ENCODE peak calls at places on chromosomes 12 and 14, in six cellular contexts. One of them, this sample, is unnamed. For H3K4me1, the result is how much of the 10 kb centered on the place peaks cover.

GRCh38 chr12:116609236-116609635 is 50.1 kb downstream of the MAP1LC3B2 start:
- DNase-seq in SK-N-SH: no peak
- DNase-seq in GM23248: peak
- DNase-seq in MM.1S: no peak
- DNase-seq in HCT116: no peak
- DNase-seq in neural progenitor cell: no peak
- DNase-seq in this sample: no peak

GRCh38 chr12:39502657-39503056 is 59.7 kb upstream of the KIF21A start:
- DNase-seq in neural progenitor cell: peak
- DNase-seq in SK-N-SH: no peak
- DNase-seq in MM.1S: no peak
- DNase-seq in GM23248: no peak
- DNase-seq in HCT116: no peak
- DNase-seq in this sample: no peak

GRCh38 chr12:69154585-69155363 is 84.6 kb upstream of the CPSF6 start:
- DNase-seq in HCT116: peak
- DNase-seq in MM.1S: peak
- DNase-seq in neural progenitor cell: peak
- DNase-seq in SK-N-SH: peak
- DNase-seq in GM23248: peak
- DNase-seq in this sample: peak

GRCh38 chr12:114666746-114667668 is 17.0 kb downstream of the TBX3 start:
- DNase-seq in GM23248: no peak
- DNase-seq in MM.1S: no peak
- DNase-seq in HCT116: no peak
- DNase-seq in SK-N-SH: no peak
- DNase-seq in neural progenitor cell: peak
- DNase-seq in this sample: peak

GRCh38 chr12:121649819-121650353 is 19.6 kb downstream of the MORN3 start:
- DNase-seq in MM.1S: no peak
- DNase-seq in HCT116: no peak
- DNase-seq in SK-N-SH: no peak
- DNase-seq in GM23248: no peak
- DNase-seq in neural progenitor cell: no peak
- DNase-seq in this sample: no peak

GRCh38 chr12:132904718-132905328 is 17.4 kb upstream of the CHFR start:
- DNase-seq in neural progenitor cell: peak
- DNase-seq in GM23248: peak
- DNase-seq in SK-N-SH: peak
- DNase-seq in MM.1S: no peak
- DNase-seq in HCT116: no peak
- DNase-seq in this sample: peak

GRCh38 chr12:64723630-64724029 is 35.6 kb downstream of the GNS start:
- DNase-seq in neural progenitor cell: no peak
- DNase-seq in GM23248: no peak
- DNase-seq in HCT116: no peak
- DNase-seq in MM.1S: no peak
- DNase-seq in SK-N-SH: no peak
- DNase-seq in this sample: no peak

GRCh38 chr12:71710276-71711125 is 24.6 kb downstream of the TMEM19 start:
- DNase-seq in SK-N-SH: no peak
- DNase-seq in GM23248: peak
- DNase-seq in HCT116: peak
- DNase-seq in MM.1S: no peak
- DNase-seq in neural progenitor cell: no peak
- DNase-seq in this sample: peak

GRCh38 chr14:66401447-66402095 is 84.6 kb upstream of the CCDC196 start:
- DNase-seq in SK-N-SH: peak
- DNase-seq in MM.1S: peak
- DNase-seq in GM23248: peak
- DNase-seq in HCT116: no peak
- DNase-seq in neural progenitor cell: peak
- DNase-seq in this sample: peak

GRCh38 chr12:76766161-76766560 is 2.2 kb downstream of the ZDHHC17 start:
- DNase-seq in MM.1S: no peak
- DNase-seq in SK-N-SH: no peak
- DNase-seq in neural progenitor cell: no peak
- DNase-seq in GM23248: no peak
- DNase-seq in HCT116: no peak
- DNase-seq in this sample: no peak

GRCh38 chr12:42086021-42086420 is 58.7 kb downstream of the GXYLT1 start:
- DNase-seq in MM.1S: no peak
- DNase-seq in GM23248: peak
- DNase-seq in HCT116: no peak
- DNase-seq in SK-N-SH: no peak
- DNase-seq in neural progenitor cell: no peak
- DNase-seq in this sample: no peak

DNA sequence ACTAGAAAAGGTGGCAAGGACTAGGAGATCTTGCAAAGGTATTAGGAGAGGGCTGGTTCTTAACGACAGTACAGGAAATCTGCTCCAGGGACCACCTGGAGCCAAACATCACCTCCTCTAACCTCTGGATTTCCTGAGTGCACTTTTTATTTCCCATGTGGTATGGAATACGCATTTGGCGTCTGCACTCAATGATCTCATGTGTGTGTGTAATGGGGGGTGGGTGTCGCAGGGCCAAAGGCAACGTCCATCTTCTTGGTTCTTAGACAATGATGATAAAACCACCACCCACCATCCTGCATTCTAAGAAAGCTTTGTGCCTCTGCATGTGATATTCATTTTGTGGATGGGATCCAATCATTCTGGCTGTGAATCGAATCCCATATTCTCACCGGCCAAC is 68.8 kb downstream of the CLMN start:
- DNase-seq in MM.1S: no peak
- DNase-seq in HCT116: no peak
- DNase-seq in neural progenitor cell: no peak
- DNase-seq in GM23248: no peak
- DNase-seq in SK-N-SH: no peak
- DNase-seq in this sample: no peak
- H3K4me1 ChIP-seq in MM.1S: under half
- H3K4me1 ChIP-seq in HCT116: under half
- H3K4me1 ChIP-seq in neural progenitor cell: under half
- H3K4me1 ChIP-seq in GM23248: under half
- H3K4me1 ChIP-seq in SK-N-SH: under half
- H3K4me1 ChIP-seq in this sample: under half

GRCh38 chr12:7642287-7642686 is 23.4 kb downstream of the APOBEC1 start:
- DNase-seq in neural progenitor cell: no peak
- DNase-seq in MM.1S: no peak
- DNase-seq in GM23248: no peak
- DNase-seq in HCT116: no peak
- DNase-seq in SK-N-SH: no peak
- DNase-seq in this sample: no peak

GRCh38 chr12:7638064-7638763 is 27.5 kb downstream of the APOBEC1 start:
- DNase-seq in SK-N-SH: peak
- DNase-seq in GM23248: no peak
- DNase-seq in MM.1S: peak
- DNase-seq in neural progenitor cell: peak
- DNase-seq in HCT116: no peak
- DNase-seq in this sample: no peak

GRCh38 chr12:7642876-7643309 is 22.8 kb downstream of the APOBEC1 start:
- DNase-seq in neural progenitor cell: peak
- DNase-seq in GM23248: peak
- DNase-seq in MM.1S: peak
- DNase-seq in HCT116: peak
- DNase-seq in SK-N-SH: no peak
- DNase-seq in this sample: peak

GRCh38 chr12:7637641-7638040 is 28.1 kb downstream of the APOBEC1 start:
- DNase-seq in MM.1S: no peak
- DNase-seq in GM23248: no peak
- DNase-seq in neural progenitor cell: no peak
- DNase-seq in SK-N-SH: no peak
- DNase-seq in HCT116: no peak
- DNase-seq in this sample: no peak

DNA sequence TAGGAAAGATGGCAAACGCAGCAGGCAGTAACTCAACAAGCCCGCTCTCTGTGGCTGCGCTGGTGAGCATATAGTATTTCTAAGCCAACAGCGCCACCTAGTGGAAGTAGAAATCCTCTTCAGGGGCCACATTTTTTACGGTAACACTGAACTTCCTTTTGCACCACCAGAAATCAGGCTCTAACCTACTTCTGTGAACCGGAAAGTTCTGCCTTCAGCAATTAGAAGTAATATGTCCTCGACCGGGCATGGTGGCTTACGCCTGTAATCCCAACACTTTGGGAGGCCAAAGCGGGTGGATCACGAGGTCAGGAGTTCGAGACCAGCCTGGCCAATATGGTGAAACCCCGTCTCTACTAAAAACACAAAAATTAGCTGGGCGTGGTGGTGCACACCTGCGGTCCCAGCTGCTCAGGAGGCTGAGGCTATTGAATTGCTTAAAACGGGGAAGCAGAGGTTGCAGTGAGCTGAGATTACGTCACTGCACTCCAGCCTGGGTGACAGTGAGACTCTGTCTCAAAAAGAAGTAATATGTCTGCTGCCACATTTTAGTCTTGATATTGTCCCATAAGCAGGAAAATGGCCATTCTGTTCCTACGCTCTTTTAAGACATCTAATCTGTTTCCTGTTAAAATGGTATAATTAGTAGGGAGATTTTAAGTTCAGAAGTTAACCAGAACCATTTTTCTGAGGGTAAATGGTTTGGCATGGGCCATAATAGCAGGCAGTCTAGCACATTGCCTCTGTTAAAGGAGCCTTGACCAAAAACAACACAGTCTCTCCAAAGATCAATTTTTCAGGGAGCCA is 26.7 kb downstream of the APOBEC1 start:
- DNase-seq in MM.1S: peak
- DNase-seq in GM23248: peak
- DNase-seq in SK-N-SH: peak
- DNase-seq in neural progenitor cell: peak
- DNase-seq in HCT116: peak
- DNase-seq in this sample: peak
- H3K9ac ChIP-seq in MM.1S: no peak
- H3K9ac ChIP-seq in GM23248: no peak
- H3K9ac ChIP-seq in SK-N-SH: no peak
- H3K9ac ChIP-seq in neural progenitor cell: no peak
- H3K9ac ChIP-seq in HCT116: no peak
- H3K9ac ChIP-seq in this sample: no peak

DNA sequence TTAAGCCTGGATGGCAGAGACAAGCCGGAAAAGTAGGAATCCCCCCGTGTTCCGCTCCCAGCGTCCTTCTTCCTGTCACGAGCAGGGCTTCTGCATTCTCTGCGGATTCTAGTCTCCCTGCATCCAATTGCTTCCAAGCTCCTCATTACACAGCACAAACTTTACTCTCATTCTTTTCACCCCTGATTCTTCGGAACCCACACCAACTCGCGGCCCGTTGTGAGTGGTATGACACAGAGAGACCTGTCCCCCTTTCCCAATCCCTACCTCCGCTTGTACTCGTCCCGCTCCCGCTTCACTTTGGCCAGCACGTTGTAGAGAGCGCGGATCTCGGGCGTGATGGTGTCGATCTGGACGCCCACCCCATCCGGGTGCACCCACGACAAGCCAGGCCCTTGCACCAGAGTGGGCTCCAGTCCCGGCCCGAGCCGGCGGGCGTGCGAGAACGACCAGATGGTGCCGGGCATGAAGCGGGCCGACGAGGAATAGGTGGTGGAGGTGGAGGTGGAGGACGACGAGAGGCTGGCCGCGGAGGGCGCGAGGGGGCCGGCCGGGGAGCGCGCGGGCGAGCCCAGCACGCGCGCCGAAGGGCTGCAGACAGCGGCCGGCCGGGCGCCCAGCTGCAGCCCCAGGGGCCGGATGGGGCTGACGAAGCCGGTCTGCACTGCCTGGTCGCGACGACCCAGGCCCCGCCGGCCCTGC is 701 bp downstream of the IFFO1 start:
- DNase-seq in MM.1S: no peak
- DNase-seq in SK-N-SH: peak
- DNase-seq in GM23248: peak
- DNase-seq in neural progenitor cell: peak
- DNase-seq in HCT116: no peak
- DNase-seq in this sample: no peak
- TF ChIP-seq EZH2phosphoT487 in MM.1S: no peak
- TF ChIP-seq EZH2phosphoT487 in SK-N-SH: no peak
- TF ChIP-seq EZH2phosphoT487 in GM23248: no peak
- TF ChIP-seq EZH2phosphoT487 in neural progenitor cell: no peak
- TF ChIP-seq EZH2phosphoT487 in HCT116: no peak
- TF ChIP-seq EZH2phosphoT487 in this sample: no peak

GRCh38 chr14:100819829-100820475 is 6.0 kb upstream of the MEG3 start:
- DNase-seq in MM.1S: no peak
- DNase-seq in GM23248: no peak
- DNase-seq in SK-N-SH: no peak
- DNase-seq in neural progenitor cell: no peak
- DNase-seq in HCT116: no peak
- DNase-seq in this sample: no peak
- H3K4me1 ChIP-seq in MM.1S: under half
- H3K4me1 ChIP-seq in GM23248: under half
- H3K4me1 ChIP-seq in SK-N-SH: under half
- H3K4me1 ChIP-seq in neural progenitor cell: under half
- H3K4me1 ChIP-seq in HCT116: under half
- H3K4me1 ChIP-seq in this sample: under half

GRCh38 chr12:113461666-113462065 is 10.0 kb downstream of the LHX5 start:
- DNase-seq in MM.1S: no peak
- DNase-seq in GM23248: peak
- DNase-seq in HCT116: peak
- DNase-seq in SK-N-SH: peak
- DNase-seq in neural progenitor cell: peak
- DNase-seq in this sample: peak
- H3K9ac ChIP-seq in MM.1S: no peak
- H3K9ac ChIP-seq in GM23248: no peak
- H3K9ac ChIP-seq in HCT116: no peak
- H3K9ac ChIP-seq in SK-N-SH: no peak
- H3K9ac ChIP-seq in neural progenitor cell: no peak
- H3K9ac ChIP-seq in this sample: no peak

GRCh38 chr12:87772401-87772800 is 256.8 kb downstream of the C12orf50 start:
- DNase-seq in neural progenitor cell: no peak
- DNase-seq in HCT116: no peak
- DNase-seq in SK-N-SH: no peak
- DNase-seq in MM.1S: no peak
- DNase-seq in GM23248: no peak
- DNase-seq in this sample: no peak
- TF ChIP-seq EZH2phosphoT487 in neural progenitor cell: no peak
- TF ChIP-seq EZH2phosphoT487 in HCT116: no peak
- TF ChIP-seq EZH2phosphoT487 in SK-N-SH: no peak
- TF ChIP-seq EZH2phosphoT487 in MM.1S: no peak
- TF ChIP-seq EZH2phosphoT487 in GM23248: no peak
- TF ChIP-seq EZH2phosphoT487 in this sample: no peak